ENCODE peak calls at places on chromosomes 6 and 20, in four cellular contexts. L is HFF-Myc, A is NB4, M is CD14-positive monocyte. T is an unnamed sample.

GRCh38 chr6:122984393-122984792 is 11.6 kb upstream of the CLVS2 start:
- DNase-seq in L (no peak), A (peak), M (no peak), T (no peak)

GRCh38 chr6:148324297-148325007 is 18.2 kb upstream of the SASH1 start:
- DNase-seq in L (no peak), A (peak), M (no peak), T (no peak)

GRCh38 chr20:24778585-24779031 is 170.5 kb upstream of the CST7 start:
- DNase-seq in L (no peak), A (no peak), M (peak), T (peak)

GRCh38 chr6:17280552-17281090 is 540 bp upstream of the RBM24 start:
- DNase-seq in L (no peak), A (no peak), M (peak), T (no peak)

GRCh38 chr6:22732186-22732970 is 163.0 kb downstream of the HDGFL1 start:
- DNase-seq in L (no peak), A (no peak), M (no peak), T (no peak)

GRCh38 chr20:25407311-25408169 is at the start of gene GINS1:
- DNase-seq in L (peak), A (peak), M (peak), T (peak)

GRCh38 chr6:134691180-134691579 is 258.7 kb downstream of the ALDH8A1 start:
- DNase-seq in L (no peak), A (no peak), M (no peak), T (no peak)

GRCh38 chr20:58651548-58651822 is 402 bp downstream of the STX16 start:
- DNase-seq in L (no peak), A (no peak), M (no peak), T (no peak)

GRCh38 chr6:107323133-107323785 is 136.1 kb downstream of the PDSS2 start:
- DNase-seq in L (peak), A (no peak), M (no peak), T (no peak)

GRCh38 chr6:593139-593906 is 63.6 kb downstream of the HUS1B start:
- DNase-seq in L (peak), A (peak), M (no peak), T (no peak)

GRCh38 chr6:113833537-113833936 is 23.6 kb upstream of the MARCKS start:
- DNase-seq in L (no peak), A (no peak), M (no peak), T (no peak)

GRCh38 chr6:166825553-166826145 is 130.7 kb downstream of the RNASET2 start:
- DNase-seq in L (peak), A (no peak), M (no peak), T (no peak)

GRCh38 chr6:154386848-154387717 is 30.5 kb upstream of the IPCEF1 start:
- DNase-seq in L (peak), A (no peak), M (no peak), T (no peak)

GRCh38 chr20:36432096-36432495 is 109.2 kb upstream of the MYL9 start:
- DNase-seq in L (no peak), A (no peak), M (no peak), T (no peak)

GRCh38 chr20:25173321-25173720 is 22.2 kb upstream of the ENTPD6 start:
- DNase-seq in L (no peak), A (no peak), M (no peak), T (no peak)

DNA sequence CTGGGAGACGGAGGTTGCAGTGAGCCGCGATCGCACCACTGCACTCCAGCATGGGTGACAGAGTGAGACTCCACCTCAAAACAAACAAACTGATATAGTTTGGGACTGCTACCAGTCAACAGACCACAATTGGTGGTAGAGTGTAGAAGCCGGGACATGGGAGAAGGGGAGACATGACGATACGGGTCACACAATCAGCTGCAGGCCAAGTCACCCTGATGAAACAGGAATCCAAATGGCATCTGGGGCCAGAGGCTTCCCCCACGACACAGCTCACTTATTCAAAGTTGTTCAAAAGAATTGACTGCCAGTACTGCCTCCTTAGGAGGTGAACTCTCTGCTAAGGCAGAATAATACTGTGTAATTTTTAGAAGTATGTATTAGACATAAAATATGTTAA is 27.5 kb downstream of the AMD1 start:
- DNase-seq in L (no peak), A (no peak), M (no peak), T (no peak)
- TF ChIP-seq CTCF in L (no peak), A (no peak), M (no peak), T (no peak)

DNA sequence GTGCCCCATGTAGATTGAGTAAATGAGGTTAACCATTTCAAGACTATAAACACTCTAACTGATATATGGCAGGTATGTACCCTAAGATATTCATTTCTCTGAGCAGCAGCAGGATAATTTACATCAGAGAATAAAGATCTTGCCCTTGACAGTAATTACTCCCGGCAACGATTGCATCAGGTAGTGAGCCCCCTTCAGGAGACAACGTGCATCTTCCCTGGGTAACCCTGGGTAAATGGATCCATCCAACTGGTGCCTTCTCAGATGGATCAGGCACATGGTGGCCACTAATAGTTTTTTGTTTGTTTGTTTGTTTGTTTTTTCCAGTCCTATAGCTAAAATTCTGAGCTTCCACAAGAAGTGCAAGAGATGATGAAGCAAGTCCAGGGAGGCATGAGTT is 469.4 kb upstream of the SLC35B3 start:
- DNase-seq in L (no peak), A (peak), M (no peak), T (no peak)
- TF ChIP-seq CTCF in L (peak), A (peak), M (peak), T (peak)

DNA sequence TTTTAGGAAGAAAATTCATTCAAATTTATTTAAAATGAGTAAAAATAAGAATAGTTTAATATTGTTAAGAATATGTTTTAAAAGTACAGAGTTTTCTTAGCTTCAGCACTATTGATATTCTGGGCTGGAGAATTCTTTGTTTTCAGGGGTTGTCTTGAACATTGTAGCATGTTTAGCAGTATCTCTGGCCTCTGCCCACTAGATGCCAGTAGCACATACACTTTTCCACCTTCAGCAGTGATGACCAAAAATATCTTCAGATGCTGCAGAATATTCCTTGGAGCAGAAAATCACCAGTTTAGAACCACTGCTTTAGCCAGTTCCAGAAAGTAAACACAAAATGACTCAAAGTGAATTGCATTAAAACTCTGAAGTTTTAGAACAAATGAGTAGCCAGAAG is 19.4 kb upstream of the SDHAF4 start:
- DNase-seq in L (no peak), A (peak), M (no peak), T (no peak)
- TF ChIP-seq CTCF in L (peak), A (peak), M (no peak), T (peak)

DNA sequence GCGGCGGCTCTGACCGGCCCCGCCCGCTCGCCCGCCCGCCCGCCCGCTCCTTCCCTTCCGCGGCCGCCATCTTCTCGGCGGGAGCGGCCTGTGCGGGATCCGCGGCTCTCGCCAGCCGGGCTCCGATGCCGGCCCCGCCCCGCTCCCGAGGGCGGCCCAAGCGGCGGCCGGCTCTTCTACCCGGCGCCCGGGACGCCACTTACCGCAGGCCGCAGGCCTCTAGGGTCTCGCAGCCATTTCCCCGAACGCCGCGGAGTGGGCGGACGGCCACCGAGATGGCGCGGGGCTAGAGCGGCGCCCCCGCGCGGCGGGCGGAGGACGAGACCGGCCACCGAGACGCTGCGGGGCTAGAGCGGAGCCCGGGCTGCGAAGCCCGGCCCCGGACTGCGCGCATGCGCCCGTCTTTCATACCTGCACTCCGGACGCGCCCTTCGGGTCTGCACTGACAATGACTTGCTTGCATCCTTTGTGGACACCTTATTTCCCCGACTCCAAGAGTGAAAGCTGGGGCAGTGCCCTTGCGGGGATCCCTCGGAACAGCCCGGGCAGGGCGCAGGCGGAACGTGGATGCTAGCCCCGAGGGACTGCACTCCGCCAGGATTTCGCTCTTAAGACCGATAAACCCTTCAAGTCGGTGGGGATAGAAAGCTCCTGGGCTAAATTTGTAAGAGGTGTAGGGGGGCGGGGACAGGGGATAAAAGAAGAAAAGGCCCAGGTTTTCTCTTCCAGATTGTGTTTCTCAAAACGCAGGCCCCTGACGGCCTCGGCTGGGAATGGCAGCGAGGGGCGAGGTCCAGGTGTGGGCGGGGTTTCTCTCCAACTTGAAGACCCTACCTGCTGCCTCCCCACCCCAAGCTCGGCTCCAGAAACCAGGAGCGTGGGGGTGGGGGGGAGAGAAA is at the start of gene DIDO1:
- DNase-seq in L (peak), A (peak), M (peak), T (no peak)
- TF ChIP-seq CTCF in L (peak), A (peak), M (peak), T (peak)

DNA sequence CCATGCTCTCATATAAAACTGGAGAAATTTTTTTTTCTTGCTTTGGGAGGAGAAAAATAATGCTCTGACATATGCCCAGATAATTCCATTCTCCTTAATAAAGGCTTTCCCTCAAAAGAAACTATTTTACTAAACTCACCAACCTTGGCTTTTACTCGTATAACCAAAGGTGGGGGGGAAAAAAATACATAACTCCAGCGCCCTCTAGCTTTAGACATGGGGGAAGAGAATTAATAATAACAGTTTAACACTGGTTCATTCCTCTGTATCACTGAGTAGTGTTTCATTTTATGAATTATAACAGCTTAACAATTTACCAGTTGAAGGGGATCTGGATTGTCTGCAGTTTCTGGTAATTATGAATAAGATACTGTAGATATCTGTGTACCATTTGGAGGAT is 1226.1 kb downstream of the GRIK2 start:
- DNase-seq in L (no peak), A (peak), M (no peak), T (no peak)
- TF ChIP-seq CTCF in L (peak), A (peak), M (no peak), T (peak)

GRCh38 chr6:21587182-21587924 is 6.2 kb upstream of the SOX4 start:
- DNase-seq in L (no peak), A (peak), M (peak), T (no peak)
- TF ChIP-seq CTCF in L (peak), A (no peak), M (peak), T (peak)

GRCh38 chr6:101608724-101609123 is 215.2 kb downstream of the GRIK2 start:
- DNase-seq in L (no peak), A (no peak), M (no peak), T (no peak)
- TF ChIP-seq CTCF in L (no peak), A (no peak), M (no peak), T (no peak)

GRCh38 chr6:157323924-157324276 is 581 bp upstream of the TMEM242 start:
- DNase-seq in L (peak), A (peak), M (peak), T (no peak)
- TF ChIP-seq CTCF in L (no peak), A (peak), M (no peak), T (peak)

T was measured in chondrocyte.